ENCODE peak calls at places on chromosomes 3 and 15, in six cellular contexts. Y is effector memory CD8-positive, alpha-beta T cell; F is A549; E is fibroblast of pulmonary artery; V is Kasumi-1; J is Right ventricle myocardium superior. S is an unnamed sample.

GRCh38 chr3:43005253-43005652 is 26.1 kb downstream of the GASK1A start:
- DNase-seq in V (no peak), E (no peak), J (no peak), Y (no peak), F (no peak), S (no peak)

GRCh38 chr3:142097099-142097843 is 52.1 kb downstream of the TFDP2 start:
- DNase-seq in E (no peak), Y (no peak), J (no peak), V (no peak), F (no peak), S (no peak)

GRCh38 chr3:131036200-131036816 is 9.6 kb downstream of the NEK11 start:
- DNase-seq in Y (no peak), F (peak; percentile 12), J (no peak), V (no peak), E (peak; percentile 77), S (no peak)

GRCh38 chr3:187000711-187001151 is 70.4 kb downstream of the ST6GAL1 start:
- DNase-seq in F (no peak), Y (no peak), V (no peak), E (no peak), J (no peak), S (no peak)

GRCh38 chr15:27692438-27692837 is 406.7 kb downstream of the OCA2 start:
- DNase-seq in Y (no peak), F (no peak), V (no peak), J (no peak), E (no peak), S (no peak)

GRCh38 chr3:36663666-36664291 is 100.6 kb downstream of the DCLK3 start:
- DNase-seq in Y (no peak), V (no peak), F (no peak), E (peak; percentile 38), J (no peak), S (no peak)

GRCh38 chr15:59687831-59688230 is 1.3 kb downstream of the BNIP2 start:
- DNase-seq in E (peak; percentile 62), Y (no peak), F (no peak), V (peak; percentile 70), J (no peak), S (no peak)

GRCh38 chr15:66472176-66472999 is 25.2 kb downstream of the SNAPC5 start:
- DNase-seq in V (no peak), F (no peak), Y (peak; percentile 14), E (peak; percentile 41), J (no peak), S (no peak)

GRCh38 chr15:90040618-90041017 is 39.5 kb downstream of the ZNF710 start:
- DNase-seq in V (no peak), E (no peak), F (no peak), J (peak; percentile 39), Y (no peak), S (no peak)

GRCh38 chr3:116030131-116030850 is 407.0 kb downstream of the GAP43 start:
- DNase-seq in F (no peak), V (no peak), E (no peak), J (no peak), Y (no peak), S (no peak)

GRCh38 chr15:46409879-46410278 is 775.0 kb downstream of the SQOR start:
- DNase-seq in E (no peak), Y (no peak), V (no peak), J (no peak), F (no peak), S (no peak)

GRCh38 chr3:149670742-149671492 is 13.1 kb upstream of the WWTR1 start:
- DNase-seq in Y (no peak), V (no peak), E (no peak), J (no peak), F (no peak), S (no peak)

GRCh38 chr3:39705351-39705900 is 104.0 kb upstream of the MYRIP start:
- DNase-seq in E (peak; percentile 25), V (no peak), Y (no peak), J (no peak), F (no peak), S (no peak)

GRCh38 chr3:139292192-139292591 is 51.6 kb upstream of the MRPS22 start:
- DNase-seq in J (no peak), V (no peak), Y (no peak), E (no peak), F (no peak), S (no peak)

GRCh38 chr3:142180761-142181362 is 31.5 kb upstream of the TFDP2 start:
- DNase-seq in Y (peak; percentile 34), E (peak; percentile 71), V (peak; percentile 64), J (no peak), F (peak; percentile 38), S (no peak)

GRCh38 chr15:79635897-79636596 is 203.9 kb downstream of the MINAR1 start:
- DNase-seq in E (no peak), Y (no peak), J (no peak), V (no peak), F (peak; percentile 43), S (no peak)

S was measured in aorta.